ENCODE peak calls at places on chromosomes 12 and 14, in ten cellular contexts. A is K562, B is adrenal gland, N is GM12891, G is breast epithelium, I is GM12892, W is Peyer's patch, K is ovary, U is tibial nerve, R is HepG2. V is an unnamed sample.

GRCh38 chr12:108752387-108752786 is 21.1 kb upstream of the CORO1C start:
- DNase-seq in A (no peak), B (no peak), N (no peak), G (no peak), I (no peak), W (no peak), K (no peak), U (no peak), R (no peak), V (no peak)

GRCh38 chr12:110971189-110971920 is 51.0 kb upstream of the MYL2 start:
- DNase-seq in A (no peak), B (no peak), N (no peak), G (no peak), I (no peak), W (no peak), K (no peak), U (no peak), R (no peak), V (no peak)

GRCh38 chr12:108768591-108769500 is 37.5 kb upstream of the CORO1C start:
- DNase-seq in A (peak), B (peak), N (peak), G (no peak), I (peak), W (peak), K (no peak), U (no peak), R (peak), V (peak)

GRCh38 chr14:37721976-37722659 is 126.7 kb downstream of the TTC6 start:
- DNase-seq in A (no peak), B (no peak), N (no peak), G (no peak), I (no peak), W (no peak), K (no peak), U (no peak), R (peak), V (no peak)

GRCh38 chr12:126950266-126950665 is 1316.7 kb upstream of the TMEM132C start:
- DNase-seq in A (no peak), B (no peak), N (no peak), G (no peak), I (no peak), W (no peak), K (no peak), U (no peak), R (no peak), V (no peak)

GRCh38 chr12:100826323-100826722 is 31.7 kb downstream of the ANO4 start:
- DNase-seq in A (peak), B (peak), N (no peak), G (no peak), I (no peak), W (no peak), K (peak), U (no peak), R (peak), V (peak)

GRCh38 chr12:96198970-96199369 is 4.8 kb downstream of the ELK3 start:
- DNase-seq in A (no peak), B (no peak), N (no peak), G (no peak), I (no peak), W (no peak), K (no peak), U (no peak), R (no peak), V (no peak)

GRCh38 chr14:50542941-50543418 is 10.6 kb upstream of the MAP4K5 start:
- DNase-seq in A (peak), B (peak), N (no peak), G (no peak), I (no peak), W (no peak), K (no peak), U (no peak), R (peak), V (peak)

GRCh38 chr12:122004633-122005071 is 17.0 kb upstream of the BCL7A start:
- DNase-seq in A (no peak), B (no peak), N (no peak), G (no peak), I (no peak), W (no peak), K (peak), U (no peak), R (no peak), V (no peak)

GRCh38 chr14:62126885-62127478 is 364.8 kb downstream of the SNAPC1 start:
- DNase-seq in A (peak), B (peak), N (no peak), G (no peak), I (no peak), W (no peak), K (no peak), U (no peak), R (peak), V (peak)

GRCh38 chr12:106138646-106139421 is at the start of gene NUAK1:
- DNase-seq in A (no peak), B (peak), N (peak), G (no peak), I (no peak), W (peak), K (peak), U (peak), R (no peak), V (no peak)
- TF ChIP-seq POLR2A in A (no peak), B (no peak), N (no peak), G (no peak), I (no peak), W (no peak), K (no peak), U (no peak), R (no peak), V (no peak)

GRCh38 chr12:58920102-58920955 is at the start of gene LRIG3:
- DNase-seq in A (peak), B (peak), N (peak), G (peak), I (peak), W (peak), K (peak), U (peak), R (peak), V (peak)
- TF ChIP-seq POLR2A in A (no peak), B (peak), N (no peak), G (no peak), I (no peak), W (peak), K (no peak), U (peak), R (peak), V (no peak)

GRCh38 chr12:53381739-53382630 is 2.0 kb downstream of the SP1 start:
- DNase-seq in A (peak), B (peak), N (no peak), G (peak), I (no peak), W (peak), K (no peak), U (peak), R (peak), V (peak)
- TF ChIP-seq POLR2A in A (no peak), B (peak), N (no peak), G (no peak), I (no peak), W (no peak), K (no peak), U (no peak), R (no peak), V (no peak)

GRCh38 chr14:99480856-99481744 is at the start of the genes CCNK and SETD3:
- DNase-seq in A (peak), B (peak), N (peak), G (peak), I (peak), W (peak), K (peak), U (peak), R (peak), V (peak)

GRCh38 chr14:99481745-99482099 is 513 bp downstream of the CCNK start:
- DNase-seq in A (no peak), B (peak), N (no peak), G (no peak), I (no peak), W (no peak), K (no peak), U (no peak), R (no peak), V (peak)

GRCh38 chr14:99478133-99478532 is 2.5 kb downstream of the SETD3 start:
- DNase-seq in A (no peak), B (no peak), N (no peak), G (no peak), I (no peak), W (no peak), K (no peak), U (no peak), R (no peak), V (peak)

GRCh38 chr14:99479160-99479902 is 1.3 kb downstream of the SETD3 start:
- DNase-seq in A (no peak), B (peak), N (no peak), G (no peak), I (no peak), W (no peak), K (no peak), U (no peak), R (no peak), V (peak)

DNA sequence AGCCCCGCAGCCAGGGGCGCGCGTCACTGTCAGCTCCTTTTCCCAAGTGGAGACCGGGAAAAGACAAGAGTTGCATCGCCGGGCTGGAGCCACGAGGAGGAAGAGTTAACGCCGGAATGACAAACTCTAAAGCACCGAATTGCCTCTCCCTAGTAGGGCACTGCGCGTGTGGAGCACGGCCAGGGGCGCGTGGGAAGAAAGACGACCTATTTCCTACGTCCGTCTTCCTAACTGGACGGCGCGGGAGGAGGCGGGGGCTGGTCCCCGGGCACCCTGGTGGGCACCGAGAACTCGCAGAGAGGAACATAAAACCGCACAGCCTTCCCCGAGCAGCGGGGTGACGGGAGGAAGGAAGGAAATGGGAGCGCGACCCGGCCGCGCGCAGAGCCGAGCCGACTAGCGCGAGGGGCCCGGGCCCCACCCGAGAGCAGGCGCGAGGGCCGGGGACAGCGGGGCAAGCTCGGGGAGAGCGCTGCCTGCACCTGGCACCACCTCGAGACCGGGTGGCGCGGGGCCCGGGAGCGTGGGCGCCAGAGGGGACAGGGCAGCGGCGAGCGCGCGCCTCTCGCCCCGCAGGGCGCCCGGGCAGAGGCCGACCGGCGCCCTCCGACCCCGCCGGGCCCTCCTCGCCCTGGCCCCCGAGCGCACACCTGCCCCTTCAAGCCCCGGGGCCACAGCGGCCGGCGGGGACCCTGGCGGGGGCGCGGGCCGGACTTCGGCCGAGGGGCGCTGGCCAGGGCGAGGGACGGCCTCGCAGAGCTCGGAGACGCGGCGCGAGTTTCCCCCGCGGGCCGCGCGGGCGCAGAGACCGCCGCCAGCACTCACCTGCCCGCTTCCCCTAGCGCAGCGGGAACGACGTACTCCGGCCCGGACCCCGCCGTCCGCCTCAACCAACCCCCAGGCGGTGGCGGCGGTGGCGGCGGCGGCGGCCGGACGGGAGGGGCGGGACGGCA is 480 bp downstream of the SETD3 start:
- DNase-seq in A (peak), B (peak), N (peak), G (peak), I (peak), W (peak), K (peak), U (no peak), R (peak), V (peak)
- TF ChIP-seq POLR2A in A (no peak), B (peak), N (no peak), G (no peak), I (peak), W (peak), K (peak), U (no peak), R (peak), V (no peak)

GRCh38 chr12:38316391-38317129 is at the start of gene ALG10B:
- DNase-seq in A (peak), B (peak), N (peak), G (peak), I (peak), W (peak), K (peak), U (peak), R (peak), V (peak)
- TF ChIP-seq POLR2A in A (no peak), B (no peak), N (peak), G (no peak), I (peak), W (no peak), K (peak), U (no peak), R (peak), V (peak)

GRCh38 chr14:104975481-104976197 is 2.5 kb downstream of the AHNAK2 start:
- DNase-seq in A (no peak), B (no peak), N (no peak), G (no peak), I (no peak), W (no peak), K (no peak), U (no peak), R (no peak), V (no peak)

GRCh38 chr14:104976198-104977007 is 1.8 kb downstream of the AHNAK2 start:
- DNase-seq in A (peak), B (peak), N (peak), G (peak), I (peak), W (peak), K (peak), U (peak), R (peak), V (peak)

GRCh38 chr14:104978774-104979691 is 859 bp upstream of the AHNAK2 start:
- DNase-seq in A (no peak), B (no peak), N (no peak), G (no peak), I (no peak), W (peak), K (no peak), U (no peak), R (no peak), V (peak)

GRCh38 chr14:104977681-104978647 is at the start of gene AHNAK2:
- DNase-seq in A (peak), B (peak), N (peak), G (no peak), I (no peak), W (peak), K (no peak), U (no peak), R (peak), V (peak)

GRCh38 chr14:104977008-104977680 is 1.0 kb downstream of the AHNAK2 start:
- DNase-seq in A (no peak), B (no peak), N (no peak), G (no peak), I (no peak), W (peak), K (no peak), U (no peak), R (no peak), V (no peak)
- TF ChIP-seq POLR2A in A (no peak), B (no peak), N (no peak), G (no peak), I (no peak), W (no peak), K (no peak), U (no peak), R (no peak), V (no peak)

GRCh38 chr14:73758392-73759182 is 44.4 kb upstream of the PNMA1 start:
- DNase-seq in A (peak), B (peak), N (peak), G (peak), I (no peak), W (peak), K (peak), U (no peak), R (peak), V (peak)
- TF ChIP-seq POLR2A in A (no peak), B (peak), N (peak), G (no peak), I (peak), W (no peak), K (no peak), U (no peak), R (no peak), V (no peak)

DNA sequence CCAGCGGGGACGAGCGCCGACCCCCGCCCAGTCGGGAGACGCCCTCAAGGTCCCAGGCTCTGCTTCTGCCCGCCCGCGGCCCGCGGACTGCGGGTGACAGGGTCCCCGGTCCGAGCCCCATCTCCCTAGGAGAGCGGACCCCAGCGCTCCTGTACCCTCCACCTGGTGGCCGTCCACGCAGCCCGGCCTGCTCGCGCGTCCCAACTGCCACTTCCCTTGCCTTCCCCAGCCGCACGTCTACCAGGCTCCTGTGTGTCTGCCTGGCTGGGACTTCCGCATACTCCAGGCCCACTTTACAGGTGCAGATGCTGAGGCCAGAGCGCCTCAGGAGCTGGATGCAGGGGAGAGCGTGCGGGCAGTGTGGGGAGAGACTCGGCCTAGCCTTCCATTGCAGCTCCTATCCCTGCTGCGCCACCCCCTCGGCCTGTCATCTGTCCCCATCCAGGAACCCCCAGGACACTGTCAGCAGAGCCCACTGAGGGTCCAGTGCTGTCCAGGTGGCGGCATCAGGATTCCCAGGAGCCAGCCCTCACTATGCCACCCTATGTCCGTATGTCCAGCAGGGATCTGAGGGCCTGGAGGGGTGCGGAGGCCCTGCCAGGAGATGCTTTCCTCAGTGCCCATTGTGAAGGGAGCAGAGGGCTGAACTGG is 8.0 kb upstream of the ANKRD9 start:
- DNase-seq in A (no peak), B (no peak), N (no peak), G (no peak), I (peak), W (peak), K (no peak), U (no peak), R (no peak), V (no peak)
- TF ChIP-seq POLR2A in A (no peak), B (no peak), N (no peak), G (no peak), I (peak), W (no peak), K (no peak), U (no peak), R (no peak), V (no peak)